ENCODE peak calls at places on chromosomes 5 and 9, in four cellular contexts. C is HepG2, M is A549, S is H1. G is an unnamed sample.

GRCh38 chr9:73180373-73180772 is 28.7 kb downstream of the ANXA1 start:
- DNase-seq in C (no peak), M (no peak), S (no peak), G (peak)

GRCh38 chr5:154193636-154194035 is 3.1 kb downstream of the GALNT10 start:
- DNase-seq in C (no peak), M (no peak), S (no peak), G (no peak)

GRCh38 chr5:126104951-126105350 is 318.3 kb upstream of the GRAMD2B start:
- DNase-seq in C (no peak), M (no peak), S (no peak), G (no peak)

GRCh38 chr5:132364319-132364718 is 5.2 kb upstream of the SLC22A5 start:
- DNase-seq in C (no peak), M (peak), S (no peak), G (no peak)

GRCh38 chr5:117682416-117682815 is 1107.8 kb upstream of the SEMA6A start:
- DNase-seq in C (no peak), M (no peak), S (no peak), G (no peak)

GRCh38 chr5:473344-474192 is 30.6 kb downstream of the EXOC3 start:
- DNase-seq in C (peak), M (peak), S (peak), G (peak)

GRCh38 chr9:100064872-100065581 is 33.8 kb downstream of the ERP44 start:
- DNase-seq in C (no peak), M (no peak), S (no peak), G (no peak)

GRCh38 chr9:4422495-4422894 is 67.8 kb upstream of the SLC1A1 start:
- DNase-seq in C (no peak), M (no peak), S (no peak), G (no peak)

GRCh38 chr5:112419596-112420110 is 576 bp upstream of the EPB41L4A start:
- DNase-seq in C (no peak), M (peak), S (peak), G (peak)

GRCh38 chr5:113232667-113233066 is 202.1 kb downstream of the TSSK1B start:
- DNase-seq in C (no peak), M (no peak), S (peak), G (no peak)

GRCh38 chr5:76280494-76280893 is 122.6 kb upstream of the IQGAP2 start:
- DNase-seq in C (no peak), M (no peak), S (no peak), G (no peak)

GRCh38 chr5:142426129-142426641 is 101.4 kb upstream of the SPRY4 start:
- DNase-seq in C (no peak), M (no peak), S (no peak), G (no peak)

GRCh38 chr9:16213781-16214515 is 656.5 kb downstream of the BNC2 start:
- DNase-seq in C (no peak), M (peak), S (no peak), G (no peak)

GRCh38 chr9:131630206-131630831 is 85.0 kb downstream of the PRRT1B start:
- DNase-seq in C (no peak), M (no peak), S (no peak), G (no peak)

GRCh38 chr9:70868661-70869652 is 252.5 kb downstream of the TRPM3 start:
- DNase-seq in C (no peak), M (no peak), S (no peak), G (no peak)

GRCh38 chr9:93900971-93901861 is 53.9 kb downstream of the BARX1 start:
- DNase-seq in C (no peak), M (no peak), S (peak), G (no peak)

GRCh38 chr9:36765077-36765390 is 192.3 kb downstream of the MELK start:
- DNase-seq in C (no peak), M (peak), S (no peak), G (no peak)

GRCh38 chr9:99176527-99177013 is 45.2 kb downstream of the ALG2 start:
- DNase-seq in C (peak), M (no peak), S (no peak), G (no peak)

GRCh38 chr5:150557507-150557872 is 49.6 kb downstream of the NDST1 start:
- DNase-seq in C (no peak), M (no peak), S (no peak), G (no peak)

GRCh38 chr9:82410306-82410705 is 421.7 kb downstream of the SPATA31D1 start:
- DNase-seq in C (no peak), M (no peak), S (no peak), G (no peak)

GRCh38 chr9:2024888-2025781 is 10.0 kb downstream of the SMARCA2 start:
- DNase-seq in C (no peak), M (no peak), S (no peak), G (no peak)

GRCh38 chr5:53397845-53398244 is 82.6 kb upstream of the FST start:
- DNase-seq in C (no peak), M (no peak), S (no peak), G (no peak)

GRCh38 chr9:121781701-121782464 is 130.4 kb downstream of the DAB2IP start:
- DNase-seq in C (no peak), M (no peak), S (no peak), G (no peak)

GRCh38 chr5:180868960-180869359 is 7.9 kb upstream of the ZFP62 start:
- DNase-seq in C (peak), M (peak), S (peak), G (peak)

GRCh38 chr5:154478224-154478565 is at the start of gene HAND1:
- DNase-seq in C (peak), M (peak), S (peak), G (peak)

GRCh38 chr5:158796812-158797497 is 302.8 kb downstream of the EBF1 start:
- DNase-seq in C (no peak), M (no peak), S (no peak), G (no peak)

GRCh38 chr9:613771-614347 is 227.6 kb upstream of the DMRT1 start:
- DNase-seq in C (peak), M (peak), S (peak), G (peak)

GRCh38 chr5:160959804-160960203 is 107.8 kb upstream of the ATP10B start:
- DNase-seq in C (no peak), M (no peak), S (no peak), G (no peak)

GRCh38 chr5:156147948-156148285 is 179.0 kb upstream of the SGCD start:
- DNase-seq in C (no peak), M (peak), S (no peak), G (no peak)

GRCh38 chr5:149297340-149298023 is 25.8 kb downstream of the AFAP1L1 start:
- DNase-seq in C (no peak), M (no peak), S (no peak), G (no peak)

GRCh38 chr9:134230942-134231325 is 66.6 kb upstream of the RNU6ATAC start:
- DNase-seq in C (no peak), M (no peak), S (no peak), G (no peak)

GRCh38 chr9:127872492-127873222 is 4.8 kb downstream of the AK1 start:
- DNase-seq in C (no peak), M (no peak), S (no peak), G (no peak)
- TF ChIP-seq JUN in C (no peak), M (no peak), S (no peak), G (no peak)

GRCh38 chr5:178318382-178318781 is 85.8 kb upstream of the PHYKPL start:
- DNase-seq in C (no peak), M (no peak), S (no peak), G (no peak)

GRCh38 chr5:178322736-178323540 is 90.3 kb upstream of the PHYKPL start:
- DNase-seq in C (no peak), M (no peak), S (no peak), G (no peak)

GRCh38 chr5:178319541-178320041 is 87.0 kb upstream of the PHYKPL start:
- DNase-seq in C (no peak), M (no peak), S (no peak), G (no peak)

GRCh38 chr5:178318893-178319292 is 86.3 kb upstream of the PHYKPL start:
- DNase-seq in C (no peak), M (no peak), S (no peak), G (no peak)

DNA sequence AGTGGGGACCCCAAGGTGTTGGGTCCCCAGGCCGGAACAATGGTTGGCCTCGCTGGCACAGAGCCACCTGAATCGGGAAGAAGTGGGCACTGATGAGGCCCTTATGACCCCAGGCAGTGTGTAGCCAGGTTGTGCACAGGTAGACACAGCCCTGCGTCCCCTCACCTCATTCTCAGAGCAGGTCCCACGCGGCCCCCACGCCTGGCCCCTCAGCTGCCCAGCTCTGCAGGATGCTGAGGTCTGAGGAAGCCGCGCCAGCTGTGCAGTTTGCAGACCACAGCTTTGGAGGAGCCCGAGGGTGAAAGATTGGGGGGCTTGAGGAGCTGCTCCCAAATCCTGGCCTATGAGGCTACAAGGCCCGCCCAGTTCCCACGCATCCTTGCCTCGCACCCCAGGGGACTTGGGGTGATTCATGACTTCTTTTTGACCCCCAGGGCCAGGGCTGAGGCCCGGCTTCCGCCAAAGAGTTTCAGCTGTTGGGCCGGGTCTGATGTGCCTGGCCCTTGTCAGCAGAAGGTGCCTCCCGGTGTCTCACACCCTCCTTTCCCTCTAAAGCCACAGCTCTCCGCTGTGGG is 87.8 kb upstream of the PHYKPL start:
- DNase-seq in C (no peak), M (no peak), S (no peak), G (no peak)
- TF ChIP-seq MAFK in C (no peak), M (no peak), S (no peak), G (no peak)

GRCh38 chr5:84290161-84290560 is 94.5 kb downstream of the EDIL3 start:
- DNase-seq in C (no peak), M (no peak), S (no peak), G (no peak)
- TF ChIP-seq JUN in C (no peak), M (no peak), S (no peak), G (no peak)

GRCh38 chr9:77910216-77910615 is 121.4 kb downstream of the GNAQ start:
- DNase-seq in C (no peak), M (no peak), S (no peak), G (no peak)
- TF ChIP-seq MAFK in C (no peak), M (no peak), S (no peak), G (no peak)

GRCh38 chr9:109033941-109034700 is 20.8 kb upstream of the CTNNAL1 start:
- DNase-seq in C (no peak), M (no peak), S (no peak), G (no peak)

GRCh38 chr9:109039539-109039938 is 26.2 kb upstream of the CTNNAL1 start:
- DNase-seq in C (no peak), M (no peak), S (no peak), G (no peak)

GRCh38 chr9:109037946-109038345 is 24.6 kb upstream of the CTNNAL1 start:
- DNase-seq in C (peak), M (no peak), S (no peak), G (no peak)

GRCh38 chr9:109035684-109036423 is 22.6 kb upstream of the CTNNAL1 start:
- DNase-seq in C (peak), M (peak), S (no peak), G (no peak)

GRCh38 chr9:109036744-109037680 is 23.7 kb upstream of the CTNNAL1 start:
- DNase-seq in C (peak), M (no peak), S (no peak), G (no peak)
- TF ChIP-seq JUN in C (no peak), M (no peak), S (no peak), G (no peak)